ENCODE peak calls at places on chromosomes 2 and 18, in five cellular contexts. One of them, this sample, is unnamed.

GRCh38 chr18:51350081-51350480 is 152.6 kb upstream of the MEX3C start:
- DNase-seq in stomach: no peak
- DNase-seq in breast epithelium: no peak
- DNase-seq in endothelial cell of umbilical vein: no peak
- DNase-seq in spleen: no peak
- DNase-seq in this sample: no peak

GRCh38 chr18:4528405-4528804 is 73.3 kb upstream of the DLGAP1 start:
- DNase-seq in stomach: no peak
- DNase-seq in breast epithelium: no peak
- DNase-seq in endothelial cell of umbilical vein: no peak
- DNase-seq in spleen: no peak
- DNase-seq in this sample: no peak

GRCh38 chr2:232611559-232612218 is 21.7 kb upstream of the EFHD1 start:
- DNase-seq in stomach: peak; percentile 70
- DNase-seq in breast epithelium: peak; percentile 95
- DNase-seq in endothelial cell of umbilical vein: peak; percentile 19
- DNase-seq in spleen: peak; percentile 88
- DNase-seq in this sample: no peak

GRCh38 chr2:7994397-7994951 is 687.4 kb upstream of the ID2 start:
- DNase-seq in stomach: peak; percentile 33
- DNase-seq in breast epithelium: no peak
- DNase-seq in endothelial cell of umbilical vein: no peak
- DNase-seq in spleen: no peak
- DNase-seq in this sample: no peak

GRCh38 chr2:193371200-193371599 is 1176.5 kb upstream of the TMEFF2 start:
- DNase-seq in stomach: no peak
- DNase-seq in breast epithelium: no peak
- DNase-seq in endothelial cell of umbilical vein: no peak
- DNase-seq in spleen: no peak
- DNase-seq in this sample: no peak

GRCh38 chr2:11498543-11499034 is 32.6 kb upstream of the E2F6 start:
- DNase-seq in stomach: peak; percentile 81
- DNase-seq in breast epithelium: peak; percentile 69
- DNase-seq in endothelial cell of umbilical vein: no peak
- DNase-seq in spleen: peak; percentile 85
- DNase-seq in this sample: peak; percentile 81

GRCh38 chr2:72932045-72932444 is 14.7 kb downstream of the EMX1 start:
- DNase-seq in stomach: no peak
- DNase-seq in breast epithelium: no peak
- DNase-seq in endothelial cell of umbilical vein: no peak
- DNase-seq in spleen: no peak
- DNase-seq in this sample: no peak

GRCh38 chr2:126900646-126901319 is 2.1 kb downstream of the TEX51 start:
- DNase-seq in stomach: peak; percentile 10
- DNase-seq in breast epithelium: peak; percentile 14
- DNase-seq in endothelial cell of umbilical vein: no peak
- DNase-seq in spleen: peak; percentile 40
- DNase-seq in this sample: no peak

GRCh38 chr2:96551605-96552283 is 15.2 kb downstream of the ARID5A start:
- DNase-seq in stomach: no peak
- DNase-seq in breast epithelium: no peak
- DNase-seq in endothelial cell of umbilical vein: no peak
- DNase-seq in spleen: peak; percentile 78
- DNase-seq in this sample: no peak

GRCh38 chr2:42792087-42792582 is 248 bp downstream of the HAAO start:
- DNase-seq in stomach: no peak
- DNase-seq in breast epithelium: no peak
- DNase-seq in endothelial cell of umbilical vein: no peak
- DNase-seq in spleen: no peak
- DNase-seq in this sample: no peak

GRCh38 chr2:208254118-208254870 is 577 bp downstream of the IDH1 start:
- DNase-seq in stomach: peak; percentile 84
- DNase-seq in breast epithelium: peak; percentile 75
- DNase-seq in endothelial cell of umbilical vein: peak; percentile 85
- DNase-seq in spleen: peak; percentile 97
- DNase-seq in this sample: peak; percentile 89

DNA sequence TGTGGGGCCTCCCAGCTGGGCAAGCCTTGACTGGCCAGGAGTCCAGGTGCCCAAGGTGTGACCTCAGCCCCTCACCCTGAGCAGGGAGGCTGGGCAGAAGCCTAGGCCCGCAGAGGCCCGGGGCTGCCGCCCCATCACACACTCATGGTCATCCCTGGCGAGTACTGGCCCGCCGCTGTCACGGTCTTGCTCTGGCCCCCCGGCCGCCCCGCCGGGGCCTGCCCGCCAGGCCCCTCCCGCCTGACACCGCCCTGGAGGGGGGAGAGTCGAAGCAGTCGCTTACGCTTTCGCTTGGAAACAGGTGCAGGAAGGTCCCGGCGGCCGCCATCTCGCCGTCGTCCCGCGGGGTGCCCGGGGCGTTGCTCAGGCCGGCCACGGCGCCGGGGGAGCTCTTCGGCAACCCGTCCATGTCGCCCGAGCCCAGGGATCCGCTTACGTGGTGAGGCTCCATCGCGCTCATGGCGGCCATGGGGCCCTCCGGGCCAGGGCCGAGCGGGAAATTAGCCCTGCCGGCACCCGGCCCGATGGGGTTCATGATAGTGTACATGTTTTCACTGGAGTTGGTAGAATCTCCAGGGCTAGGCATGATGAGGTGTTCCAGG is 26.6 kb upstream of the ANKRD62 start:
- DNase-seq in stomach: no peak
- DNase-seq in breast epithelium: no peak
- DNase-seq in endothelial cell of umbilical vein: no peak
- DNase-seq in spleen: no peak
- DNase-seq in this sample: no peak
- TF ChIP-seq CTCF in stomach: no peak
- TF ChIP-seq CTCF in breast epithelium: no peak
- TF ChIP-seq CTCF in endothelial cell of umbilical vein: no peak
- TF ChIP-seq CTCF in spleen: no peak
- TF ChIP-seq CTCF in this sample: no peak

DNA sequence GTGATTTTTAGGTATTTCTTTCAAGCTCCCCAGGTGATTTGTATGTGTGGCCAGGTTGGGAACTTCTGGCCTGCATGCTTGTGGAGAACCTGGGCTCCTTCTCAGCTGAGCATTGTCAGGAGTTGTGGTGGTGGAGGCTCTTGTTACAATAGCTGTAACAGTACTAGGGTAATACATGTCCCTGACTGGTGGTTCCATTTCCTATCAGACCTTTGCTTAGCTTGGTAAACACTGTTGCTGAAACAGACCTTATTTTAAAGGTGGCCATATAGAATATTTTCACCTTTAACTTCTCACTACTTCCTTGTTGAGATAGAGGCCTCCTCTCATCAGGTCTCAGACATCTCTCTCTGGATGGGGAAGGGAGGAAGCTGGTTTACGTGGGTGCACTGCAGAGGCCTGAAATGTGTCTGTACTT is 79.2 kb downstream of the SETBP1 start:
- DNase-seq in stomach: no peak
- DNase-seq in breast epithelium: no peak
- DNase-seq in endothelial cell of umbilical vein: no peak
- DNase-seq in spleen: no peak
- DNase-seq in this sample: no peak
- TF ChIP-seq POLR2AphosphoS5 in stomach: no peak
- TF ChIP-seq POLR2AphosphoS5 in breast epithelium: no peak
- TF ChIP-seq POLR2AphosphoS5 in endothelial cell of umbilical vein: no peak
- TF ChIP-seq POLR2AphosphoS5 in spleen: no peak
- TF ChIP-seq POLR2AphosphoS5 in this sample: no peak

GRCh38 chr2:23123686-23124085 is 261.3 kb upstream of the KLHL29 start:
- DNase-seq in stomach: no peak
- DNase-seq in breast epithelium: no peak
- DNase-seq in endothelial cell of umbilical vein: no peak
- DNase-seq in spleen: no peak
- DNase-seq in this sample: no peak
- TF ChIP-seq POLR2A in stomach: no peak
- TF ChIP-seq POLR2A in breast epithelium: no peak
- TF ChIP-seq POLR2A in endothelial cell of umbilical vein: no peak
- TF ChIP-seq POLR2A in spleen: no peak
- TF ChIP-seq POLR2A in this sample: no peak

DNA sequence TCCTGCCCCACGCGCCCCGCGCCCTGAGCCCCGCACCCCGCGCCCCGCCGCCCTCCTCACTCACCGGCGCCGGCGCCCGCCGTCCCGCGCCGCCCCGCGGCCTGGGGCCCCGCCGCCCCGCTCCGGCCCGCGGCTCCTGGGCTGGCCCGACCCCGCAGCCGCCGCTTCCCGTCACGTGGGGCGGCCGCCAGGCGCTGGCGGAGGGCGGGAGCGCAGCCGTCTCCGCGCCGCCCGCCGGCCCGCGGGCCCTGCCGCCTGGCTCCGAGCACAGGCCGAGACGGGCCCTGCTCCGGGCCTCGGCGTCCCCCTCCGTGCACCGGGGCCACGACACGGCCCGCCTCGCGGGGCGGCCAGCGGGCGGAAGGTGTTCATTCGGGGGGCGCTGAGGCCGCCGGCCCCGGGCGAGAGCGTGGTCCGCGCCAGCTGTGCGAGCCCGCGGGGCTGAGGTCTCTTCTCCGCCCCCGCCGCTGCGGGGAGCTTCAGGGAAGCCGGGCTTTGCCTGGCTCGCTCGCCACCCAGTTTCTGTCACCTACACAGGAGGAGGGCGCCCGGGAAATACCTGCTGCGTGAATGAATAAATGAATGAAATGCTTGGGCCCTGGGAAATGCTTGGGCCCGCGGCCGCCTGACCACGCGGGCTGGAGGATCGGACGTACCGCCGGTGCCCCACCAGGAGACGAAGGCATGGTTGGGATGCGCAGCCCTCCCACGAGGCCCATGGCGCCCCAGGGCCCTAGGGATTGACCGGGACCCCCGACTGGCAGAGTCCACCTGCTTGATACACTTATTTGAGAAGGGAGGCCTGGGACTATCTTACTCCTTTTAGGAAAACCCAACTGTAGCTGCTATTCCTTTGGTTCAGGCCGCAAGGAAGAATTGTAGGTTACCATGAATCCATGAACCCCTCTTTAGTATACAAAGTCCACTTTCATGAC is at the start of gene TGFBRAP1:
- DNase-seq in stomach: peak; percentile 71
- DNase-seq in breast epithelium: no peak
- DNase-seq in endothelial cell of umbilical vein: peak; percentile 35
- DNase-seq in spleen: peak; percentile 92
- DNase-seq in this sample: no peak
- TF ChIP-seq CTCF in stomach: no peak
- TF ChIP-seq CTCF in breast epithelium: no peak
- TF ChIP-seq CTCF in endothelial cell of umbilical vein: no peak
- TF ChIP-seq CTCF in spleen: no peak
- TF ChIP-seq CTCF in this sample: no peak

DNA sequence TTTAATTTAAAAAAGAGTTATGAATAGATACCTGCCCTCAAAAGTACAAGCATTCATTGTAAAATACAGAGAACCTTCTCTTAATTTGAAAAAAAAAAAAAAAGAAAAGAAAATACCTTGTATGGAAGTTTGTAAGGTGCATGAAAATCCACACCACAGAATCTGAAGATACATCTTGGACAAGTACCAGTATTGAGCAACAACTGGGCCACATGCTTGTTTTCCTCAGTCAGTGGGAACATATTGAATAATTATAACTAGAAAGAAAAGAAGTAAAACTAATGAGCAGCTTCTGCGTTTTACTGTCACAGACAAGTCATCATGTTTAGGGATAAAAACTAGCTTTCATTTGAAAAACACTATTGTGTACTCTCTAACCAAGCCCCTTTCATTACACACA is 5.9 kb upstream of the PEX13 start:
- DNase-seq in stomach: no peak
- DNase-seq in breast epithelium: no peak
- DNase-seq in endothelial cell of umbilical vein: no peak
- DNase-seq in spleen: no peak
- DNase-seq in this sample: no peak
- TF ChIP-seq POLR2AphosphoS5 in stomach: no peak
- TF ChIP-seq POLR2AphosphoS5 in breast epithelium: no peak
- TF ChIP-seq POLR2AphosphoS5 in endothelial cell of umbilical vein: no peak
- TF ChIP-seq POLR2AphosphoS5 in spleen: no peak
- TF ChIP-seq POLR2AphosphoS5 in this sample: no peak

This sample was measured in suprapubic skin.